ENCODE peak calls at places on chromosomes 12 and 14, in seven cellular contexts. R, F, U, A, K, N and W are unnamed samples.
A peak's percentile ranks its signal among the peaks of the same experiment; 100 is the strongest.

GRCh38 chr12:52383331-52383730 is 2.1 kb downstream of the KRT84 start:
- DNase-seq in A (no peak), R (no peak), U (no peak), F (no peak), N (no peak), K (peak; percentile 50), W (no peak)

GRCh38 chr12:13152281-13152680 is 44.2 kb upstream of the EMP1 start:
- DNase-seq in U (peak; percentile 67), R (no peak), F (no peak), N (peak; percentile 68), K (no peak), A (no peak), W (no peak)

GRCh38 chr14:68856572-68856971 is 63.7 kb upstream of the ZFP36L1 start:
- DNase-seq in R (no peak), K (no peak), A (no peak), F (no peak), U (no peak), N (no peak), W (no peak)

GRCh38 chr12:26691234-26691970 is 141.6 kb downstream of the ITPR2 start:
- DNase-seq in F (peak; percentile 33), A (no peak), N (no peak), R (no peak), U (no peak), K (no peak), W (no peak)

GRCh38 chr12:54135621-54136027 is 53.2 kb downstream of the SMUG1 start:
- DNase-seq in F (peak; percentile 33), N (no peak), K (peak; percentile 26), R (no peak), A (no peak), U (no peak), W (no peak)

GRCh38 chr12:125786143-125786542 is 720.9 kb downstream of the AACS start:
- DNase-seq in R (no peak), K (no peak), A (no peak), N (no peak), F (no peak), U (no peak), W (no peak)

GRCh38 chr12:89891933-89892332 is 183.3 kb upstream of the ATP2B1 start:
- DNase-seq in K (no peak), N (no peak), U (no peak), F (no peak), A (no peak), R (no peak), W (no peak)

GRCh38 chr12:75805905-75806304 is 225.7 kb downstream of the PHLDA1 start:
- DNase-seq in F (no peak), R (no peak), N (no peak), U (no peak), K (no peak), A (no peak), W (no peak)

GRCh38 chr12:75260316-75260715 is 50.7 kb upstream of the KCNC2 start:
- DNase-seq in R (no peak), A (no peak), K (no peak), F (no peak), N (no peak), U (no peak), W (no peak)

GRCh38 chr12:110339184-110339952 is 58.3 kb downstream of the ATP2A2 start:
- DNase-seq in F (no peak), U (no peak), R (no peak), N (no peak), A (no peak), K (no peak), W (no peak)

GRCh38 chr12:113158439-113159203 is 9.1 kb downstream of the CFAP73 start:
- DNase-seq in U (no peak), N (no peak), R (no peak), F (no peak), A (no peak), K (no peak), W (no peak)

GRCh38 chr12:116624516-116624915 is 65.3 kb downstream of the MAP1LC3B2 start:
- DNase-seq in A (no peak), R (no peak), F (no peak), U (no peak), K (peak; percentile 23), N (no peak), W (no peak)

GRCh38 chr14:97408937-97409860 is 612.0 kb downstream of the VRK1 start:
- DNase-seq in K (no peak), A (no peak), F (no peak), N (no peak), R (no peak), U (no peak), W (no peak)

GRCh38 chr12:20188930-20189653 is 179.2 kb upstream of the PDE3A start:
- DNase-seq in N (no peak), A (no peak), F (peak; percentile 57), K (no peak), R (no peak), U (no peak), W (no peak)

GRCh38 chr14:32078030-32078793 is 1.1 kb downstream of the ARHGAP5 start:
- DNase-seq in R (peak; percentile 29), N (peak; percentile 77), K (no peak), U (peak; percentile 33), A (peak; percentile 43), F (peak; percentile 51), W (no peak)

GRCh38 chr12:66648336-66648735 is 30.5 kb downstream of the GRIP1 start:
- DNase-seq in U (no peak), N (no peak), F (no peak), K (no peak), R (no peak), A (no peak), W (no peak)

GRCh38 chr12:130161261-130162231 is 718 bp upstream of the FZD10 start:
- DNase-seq in A (peak; percentile 23), U (peak; percentile 27), F (no peak), N (peak; percentile 72), R (peak; percentile 46), K (peak; percentile 83), W (no peak)

GRCh38 chr12:130164216-130164542 is 1.9 kb downstream of the FZD10 start:
- DNase-seq in A (no peak), K (peak; percentile 38), F (no peak), U (no peak), R (no peak), N (peak; percentile 27), W (no peak)

GRCh38 chr12:130163461-130164215 is 1.4 kb downstream of the FZD10 start:
- DNase-seq in A (no peak), F (no peak), U (no peak), R (no peak), K (peak; percentile 70), N (peak; percentile 63), W (no peak)

GRCh38 chr12:130162267-130162666 is at the start of gene FZD10:
- DNase-seq in R (peak; percentile 38), N (peak; percentile 71), F (peak; percentile 52), K (peak; percentile 83), U (peak; percentile 47), A (peak; percentile 26), W (no peak)

GRCh38 chr12:130162771-130163460 is 652 bp downstream of the FZD10 start:
- DNase-seq in A (no peak), K (peak; percentile 64), N (peak; percentile 63), F (peak; percentile 9), R (no peak), U (no peak), W (no peak)
- H3K4me3 ChIP-seq in A (peak overlapping the region; percentile 21), K (peak overlapping the region; percentile 49), N (peak overlapping the region; percentile 52), F (peak overlapping the region; percentile 32), R (peak overlapping the region; percentile 35), U (peak overlapping the region; percentile 62), W (no peak overlapping the region)

GRCh38 chr12:45886685-45887084 is 103.7 kb downstream of the SCAF11 start:
- DNase-seq in A (no peak), R (no peak), N (no peak), U (no peak), F (no peak), K (no peak), W (no peak)

GRCh38 chr12:45890276-45890675 is 100.1 kb downstream of the SCAF11 start:
- DNase-seq in F (no peak), R (no peak), U (no peak), K (no peak), N (no peak), A (no peak), W (no peak)

GRCh38 chr12:45893240-45893639 is 97.1 kb downstream of the SCAF11 start:
- DNase-seq in K (no peak), U (no peak), N (no peak), R (no peak), A (no peak), F (no peak), W (peak; percentile 16)

GRCh38 chr12:45887544-45887943 is 102.8 kb downstream of the SCAF11 start:
- DNase-seq in U (no peak), F (no peak), R (no peak), N (no peak), K (no peak), A (no peak), W (no peak)
- H3K27me3 ChIP-seq in U (no peaks in the 10 kb centered on the region), F (no peaks in the 10 kb centered on the region), R (no peaks in the 10 kb centered on the region), N (no peaks in the 10 kb centered on the region), K (no peaks in the 10 kb centered on the region), A (no peaks in the 10 kb centered on the region), W (no peaks in the 10 kb centered on the region)

GRCh38 chr14:106187176-106187670 is 660.8 kb downstream of the TMEM121 start:
- DNase-seq in R (no peak), U (no peak), N (no peak), F (no peak), A (no peak), K (no peak), W (no peak)

GRCh38 chr14:106185837-106186233 is 659.5 kb downstream of the TMEM121 start:
- DNase-seq in N (no peak), U (no peak), F (no peak), R (no peak), K (no peak), A (peak; percentile 41), W (no peak)
- H3K4me3 ChIP-seq in N (no peak overlapping the region), U (no peak overlapping the region), F (no peak overlapping the region), R (no peak overlapping the region), K (no peak overlapping the region), A (no peak overlapping the region), W (no peak overlapping the region)

GRCh38 chr14:22919601-22919921 is 612 bp upstream of the RBM23 start:
- DNase-seq in R (no peak), A (no peak), K (no peak), U (no peak), N (no peak), F (no peak), W (no peak)
- H3K27me3 ChIP-seq in R (no peaks in the 10 kb centered on the region), A (no peaks in the 10 kb centered on the region), K (no peaks in the 10 kb centered on the region), U (no peaks in the 10 kb centered on the region), N (no peaks in the 10 kb centered on the region), F (no peaks in the 10 kb centered on the region), W (no peaks in the 10 kb centered on the region)

DNA sequence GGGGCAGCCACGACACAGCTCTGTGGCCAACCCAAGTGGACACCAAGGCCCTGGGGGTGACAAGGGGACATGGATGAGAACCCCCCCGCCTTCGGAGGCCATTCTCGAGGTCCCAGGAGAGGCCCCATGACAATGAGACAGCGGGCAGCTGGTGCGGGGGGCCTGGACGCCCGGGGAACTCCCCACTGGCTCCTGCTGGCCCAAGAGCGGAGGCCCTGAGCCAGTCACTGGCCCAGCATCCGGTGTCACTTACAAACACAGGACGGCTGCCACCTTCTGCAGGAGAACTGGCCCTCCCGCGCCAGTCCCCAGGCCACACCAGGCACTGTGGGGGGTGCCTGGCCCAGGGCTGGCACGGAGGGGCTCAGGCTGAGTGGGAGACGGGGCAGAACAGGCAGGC is 51.4 kb downstream of the NCOR2 start:
- DNase-seq in F (no peak), K (no peak), U (no peak), R (no peak), N (no peak), A (no peak), W (no peak)
- H3K4me3 ChIP-seq in F (no peak overlapping the region), K (no peak overlapping the region), U (peak overlapping the region; percentile 69), R (no peak overlapping the region), N (no peak overlapping the region), A (no peak overlapping the region), W (no peak overlapping the region)